ENCODE peak calls at places on chromosomes 1 and 21, in four cellular contexts. O is K562, A is GM12878, P is HCT116. L is an unnamed sample.

GRCh38 chr21:43719748-43720538 is 1.0 kb downstream of the PDXK start:
- DNase-seq in O (no peak), A (no peak), P (no peak), L (no peak)

GRCh38 chr1:107750364-107750959 is 214.5 kb downstream of the VAV3 start:
- DNase-seq in O (peak; percentile 39), A (peak; percentile 19), P (peak; percentile 24), L (no peak)

GRCh38 chr1:221439734-221440436 is 302.0 kb downstream of the DUSP10 start:
- DNase-seq in O (no peak), A (no peak), P (peak; percentile 93), L (no peak)

GRCh38 chr1:245025525-245025924 is 129.3 kb upstream of the KIF26B start:
- DNase-seq in O (no peak), A (no peak), P (no peak), L (no peak)

GRCh38 chr1:98939471-98939870 is 65.2 kb downstream of the PLPPR5 start:
- DNase-seq in O (no peak), A (no peak), P (no peak), L (no peak)

GRCh38 chr1:175192111-175192629 is 406 bp downstream of the KIAA0040 start:
- DNase-seq in O (peak; percentile 44), A (no peak), P (no peak), L (peak; percentile 60)

GRCh38 chr1:179153217-179153616 is 71.3 kb downstream of the TOR3A start:
- DNase-seq in O (no peak), A (no peak), P (no peak), L (no peak)

GRCh38 chr1:5650283-5651026 is 341.8 kb downstream of the NPHP4 start:
- DNase-seq in O (no peak), A (no peak), P (no peak), L (no peak)

GRCh38 chr1:150876111-150876434 is 326 bp downstream of the ARNT start:
- DNase-seq in O (no peak), A (no peak), P (peak; percentile 31), L (no peak)

GRCh38 chr21:35005077-35005476 is 44.0 kb downstream of the RUNX1 start:
- DNase-seq in O (no peak), A (no peak), P (no peak), L (no peak)

GRCh38 chr1:4603317-4604110 is 50.9 kb upstream of the AJAP1 start:
- DNase-seq in O (no peak), A (no peak), P (no peak), L (no peak)

GRCh38 chr1:54274448-54274847 is 74.5 kb downstream of the MRPL37 start:
- DNase-seq in O (no peak), A (no peak), P (no peak), L (no peak)

GRCh38 chr1:1337793-1338147 is 6.7 kb downstream of the TAS1R3 start:
- DNase-seq in O (peak; percentile 96), A (no peak), P (peak; percentile 32), L (no peak)

GRCh38 chr1:180071760-180072159 is 82.9 kb upstream of the QSOX1 start:
- DNase-seq in O (no peak), A (no peak), P (no peak), L (no peak)

GRCh38 chr1:234933031-234933430 is 195.6 kb downstream of the TOMM20 start:
- DNase-seq in O (no peak), A (no peak), P (no peak), L (no peak)

GRCh38 chr21:34603002-34603709 is 11.8 kb downstream of the RCAN1 start:
- DNase-seq in O (peak; percentile 63), A (no peak), P (no peak), L (peak; percentile 89)

GRCh38 chr21:15631342-15631741 is 98.4 kb upstream of the USP25 start:
- DNase-seq in O (no peak), A (no peak), P (no peak), L (no peak)

GRCh38 chr1:89938171-89939055 is 56.5 kb upstream of the ZNF326 start:
- DNase-seq in O (no peak), A (no peak), P (no peak), L (no peak)

GRCh38 chr1:18324246-18324645 is 156.5 kb upstream of the KLHDC7A start:
- DNase-seq in O (peak; percentile 84), A (no peak), P (no peak), L (no peak)

GRCh38 chr1:51644533-51645197 is 27.8 kb downstream of the OSBPL9 start:
- DNase-seq in O (no peak), A (no peak), P (peak; percentile 48), L (peak; percentile 5)

GRCh38 chr1:201795066-201795465 is 33.9 kb upstream of the IPO9 start:
- DNase-seq in O (no peak), A (no peak), P (peak; percentile 13), L (no peak)

GRCh38 chr1:36465731-36466369 is 1.7 kb upstream of the MRPS15 start:
- DNase-seq in O (no peak), A (no peak), P (no peak), L (no peak)

GRCh38 chr1:224541901-224542610 is 74.1 kb upstream of the CNIH3 start:
- DNase-seq in O (no peak), A (no peak), P (no peak), L (no peak)

GRCh38 chr1:46342084-46342656 is 1.6 kb downstream of the NSUN4 start:
- DNase-seq in O (peak; percentile 46), A (peak; percentile 56), P (no peak), L (no peak)

GRCh38 chr1:230274254-230274653 is 151.9 kb downstream of the PGBD5 start:
- DNase-seq in O (no peak), A (no peak), P (no peak), L (no peak)

GRCh38 chr1:212514056-212514614 is 81.4 kb downstream of the NENF start:
- DNase-seq in O (peak; percentile 67), A (no peak), P (peak; percentile 78), L (peak; percentile 70)

GRCh38 chr1:9315411-9316079 is 22.9 kb downstream of the SPSB1 start:
- DNase-seq in O (no peak), A (peak; percentile 31), P (no peak), L (no peak)

GRCh38 chr1:41485605-41486004 is 1.1 kb upstream of the EDN2 start:
- DNase-seq in O (peak; percentile 43), A (no peak), P (no peak), L (no peak)

GRCh38 chr1:81703352-81703735 is 97.4 kb upstream of the ADGRL2 start:
- DNase-seq in O (no peak), A (no peak), P (no peak), L (no peak)

GRCh38 chr1:108719654-108720435 is 7.1 kb downstream of the FNDC7 start:
- DNase-seq in O (peak; percentile 27), A (no peak), P (peak; percentile 65), L (no peak)

GRCh38 chr1:217535601-217536377 is 95.1 kb downstream of the GPATCH2 start:
- DNase-seq in O (no peak), A (no peak), P (no peak), L (no peak)

GRCh38 chr1:244349103-244349531 is 102.6 kb downstream of the ADSS2 start:
- DNase-seq in O (no peak), A (no peak), P (no peak), L (no peak)

GRCh38 chr1:109877320-109877771 is 33.3 kb upstream of the CSF1 start:
- DNase-seq in O (peak; percentile 51), A (no peak), P (no peak), L (peak; percentile 70)

GRCh38 chr1:31431351-31431750 is 18.3 kb downstream of the SERINC2 start:
- DNase-seq in O (no peak), A (no peak), P (no peak), L (no peak)
- TF ChIP-seq EGR1 in O (no peak), A (no peak), P (no peak), L (no peak)

GRCh38 chr1:116915182-116915611 is 5.5 kb downstream of the PTGFRN start:
- DNase-seq in O (no peak), A (no peak), P (no peak), L (no peak)
- TF ChIP-seq MAX in O (no peak), A (no peak), P (no peak), L (no peak)

GRCh38 chr1:111358964-111359363 is 68.3 kb downstream of the CHIA start:
- DNase-seq in O (no peak), A (no peak), P (no peak), L (no peak)
- H3K36me3 ChIP-seq in O (no peaks in the 10 kb centered on the region), A (no peaks in the 10 kb centered on the region), P (no peaks in the 10 kb centered on the region), L (no peaks in the 10 kb centered on the region)

GRCh38 chr1:57986432-57986831 is 560.1 kb downstream of the OMA1 start:
- DNase-seq in O (no peak), A (no peak), P (no peak), L (no peak)
- TF ChIP-seq EGR1 in O (no peak), A (no peak), P (no peak), L (no peak)

GRCh38 chr1:91556556-91556955 is 55.9 kb downstream of the CDC7 start:
- DNase-seq in O (no peak), A (no peak), P (no peak), L (no peak)

GRCh38 chr1:91555821-91556531 is 55.3 kb downstream of the CDC7 start:
- DNase-seq in O (peak; percentile 44), A (no peak), P (no peak), L (no peak)

GRCh38 chr1:91559046-91559750 is 58.5 kb downstream of the CDC7 start:
- DNase-seq in O (no peak), A (no peak), P (no peak), L (no peak)

GRCh38 chr1:91557039-91557690 is 56.5 kb downstream of the CDC7 start:
- DNase-seq in O (no peak), A (no peak), P (no peak), L (no peak)

GRCh38 chr1:91557826-91558225 is 57.2 kb downstream of the CDC7 start:
- DNase-seq in O (no peak), A (no peak), P (no peak), L (no peak)
- TF ChIP-seq MAX in O (no peak), A (no peak), P (no peak), L (no peak)

GRCh38 chr1:15732686-15733081 is 3.4 kb upstream of the SLC25A34 start:
- DNase-seq in O (no peak), A (no peak), P (no peak), L (no peak)
- H3K36me3 ChIP-seq in O (peaks cover 67% of the 10 kb centered on the region), A (peaks cover 20% of the 10 kb centered on the region), P (peaks cover 5% of the 10 kb centered on the region), L (peaks cover 8% of the 10 kb centered on the region)

GRCh38 chr1:23524716-23525401 is 6.2 kb downstream of the E2F2 start:
- DNase-seq in O (peak; percentile 65), A (no peak), P (no peak), L (no peak)
- TF ChIP-seq EGR1 in O (no peak), A (no peak), P (no peak), L (no peak)

GRCh38 chr21:39221282-39221996 is 38.2 kb upstream of the PSMG1 start:
- DNase-seq in O (no peak), A (no peak), P (no peak), L (no peak)
- TF ChIP-seq MAX in O (no peak), A (no peak), P (no peak), L (no peak)

GRCh38 chr1:159830737-159831136 is 4.1 kb downstream of the SLAMF8 start:
- DNase-seq in O (no peak), A (no peak), P (no peak), L (no peak)
- H3K36me3 ChIP-seq in O (no peaks in the 10 kb centered on the region), A (no peaks in the 10 kb centered on the region), P (no peaks in the 10 kb centered on the region), L (no peaks in the 10 kb centered on the region)